ENCODE peak calls at places on chromosomes 5 and 9, in nine cellular contexts. O is activated T-cell treated with anti-CD3 and anti-CD28 coated beads for 24 hours; H is stimulated activated CD4-positive, alpha-beta T cell treated with anti-CD3 and anti-CD28 coated beads, Interleukin-4, amount 100 ng/mL, for 24 hours; Z is PC-9; M is tibial artery; J is glomerular endothelial cell; B is activated CD8-positive, alpha-beta memory T cell treated with anti-CD3 and anti-CD28 coated beads, Interleukin-2, amount 50 U/mL, for 48 hours; F is iPS-NIHi11; T is psoas muscle. X is an unnamed sample.

GRCh38 chr9:116940614-116941215 is 253.6 kb downstream of the TRIM32 start:
- DNase-seq in O (no peak), H (no peak), Z (peak; percentile 27), M (no peak), J (no peak), B (no peak), F (no peak), T (no peak), X (no peak)

GRCh38 chr5:148397968-148398595 is 14.3 kb downstream of the FBXO38 start:
- DNase-seq in O (no peak), H (no peak), Z (peak; percentile 16), M (no peak), J (no peak), B (no peak), F (peak; percentile 63), T (no peak), X (no peak)

GRCh38 chr5:150562832-150563231 is 54.9 kb downstream of the NDST1 start:
- DNase-seq in O (peak; percentile 9), H (peak; percentile 27), Z (peak; percentile 56), M (no peak), J (peak; percentile 67), B (no peak), F (no peak), T (no peak), X (peak; percentile 69)

GRCh38 chr5:92616085-92616484 is 964.9 kb downstream of the NR2F1-AS1 start:
- DNase-seq in O (no peak), H (no peak), Z (no peak), M (no peak), J (no peak), B (no peak), F (no peak), T (no peak), X (no peak)

GRCh38 chr5:174335682-174336364 is 290.3 kb downstream of the NSG2 start:
- DNase-seq in O (no peak), H (no peak), Z (no peak), M (no peak), J (no peak), B (no peak), F (no peak), T (no peak), X (no peak)

GRCh38 chr5:148398698-148399121 is 15.0 kb downstream of the FBXO38 start:
- DNase-seq in O (no peak), H (no peak), Z (no peak), M (no peak), J (no peak), B (no peak), F (no peak), T (no peak), X (no peak)

GRCh38 chr5:34891981-34892380 is 23.3 kb downstream of the RAD1 start:
- DNase-seq in O (no peak), H (no peak), Z (no peak), M (no peak), J (no peak), B (no peak), F (no peak), T (no peak), X (no peak)

GRCh38 chr9:73583590-73583989 is 431.9 kb downstream of the ANXA1 start:
- DNase-seq in O (no peak), H (no peak), Z (no peak), M (no peak), J (no peak), B (no peak), F (no peak), T (no peak), X (no peak)

GRCh38 chr9:17082343-17082742 is 52.5 kb upstream of the CNTLN start:
- DNase-seq in O (no peak), H (no peak), Z (no peak), M (no peak), J (no peak), B (no peak), F (peak; percentile 71), T (no peak), X (no peak)

GRCh38 chr5:162888268-162888667 is 549.1 kb upstream of the CCNG1 start:
- DNase-seq in O (no peak), H (no peak), Z (no peak), M (no peak), J (no peak), B (no peak), F (no peak), T (no peak), X (no peak)

GRCh38 chr5:90549223-90549622 is 9.4 kb upstream of the ADGRV1 start:
- DNase-seq in O (no peak), H (no peak), Z (no peak), M (no peak), J (no peak), B (no peak), F (no peak), T (no peak), X (no peak)

GRCh38 chr9:80378669-80379293 is 807.0 kb downstream of the TLE4 start:
- DNase-seq in O (no peak), H (no peak), Z (no peak), M (no peak), J (no peak), B (no peak), F (no peak), T (no peak), X (no peak)

GRCh38 chr5:164763211-164763610 is 1257.8 kb downstream of the MAT2B start:
- DNase-seq in O (no peak), H (no peak), Z (no peak), M (no peak), J (no peak), B (no peak), F (no peak), T (no peak), X (no peak)

GRCh38 chr9:81622471-81623245 is 66.7 kb downstream of the TLE1 start:
- DNase-seq in O (no peak), H (no peak), Z (no peak), M (no peak), J (no peak), B (no peak), F (no peak), T (no peak), X (no peak)

GRCh38 chr5:60872892-60873291 is 28.8 kb upstream of the ELOVL7 start:
- DNase-seq in O (no peak), H (no peak), Z (no peak), M (no peak), J (no peak), B (no peak), F (no peak), T (no peak), X (no peak)

GRCh38 chr5:127216143-127216542 is 74.5 kb upstream of the MEGF10 start:
- DNase-seq in O (no peak), H (no peak), Z (no peak), M (no peak), J (no peak), B (no peak), F (no peak), T (no peak), X (no peak)

GRCh38 chr9:132249690-132250089 is 87.8 kb downstream of the NTNG2 start:
- DNase-seq in O (no peak), H (no peak), Z (no peak), M (no peak), J (no peak), B (no peak), F (no peak), T (no peak), X (no peak)

X was measured in NAMALWA.